ENCODE peak calls at places on chromosomes 2 and 18, in six cellular contexts. One of them, this sample, is unnamed.

GRCh38 chr2:101047075-101047766 is 45.1 kb downstream of the RPL31 start:
- DNase-seq in MG63: peak; percentile 18
- DNase-seq in uterus: no peak
- DNase-seq in heart right ventricle: no peak
- DNase-seq in A549: peak; percentile 36
- DNase-seq in Karpas-422: no peak
- DNase-seq in this sample: no peak

GRCh38 chr18:59008302-59008974 is 131.2 kb upstream of the SEC11C start:
- DNase-seq in heart right ventricle: no peak
- DNase-seq in uterus: no peak
- DNase-seq in A549: peak; percentile 77
- DNase-seq in MG63: no peak
- DNase-seq in Karpas-422: no peak
- DNase-seq in this sample: no peak

GRCh38 chr2:160075171-160075570 is 12.8 kb upstream of the PLA2R1 start:
- DNase-seq in heart right ventricle: no peak
- DNase-seq in MG63: peak; percentile 91
- DNase-seq in uterus: no peak
- DNase-seq in A549: no peak
- DNase-seq in Karpas-422: no peak
- DNase-seq in this sample: peak; percentile 47

GRCh38 chr2:67658820-67659219 is 261.7 kb downstream of the ETAA1 start:
- DNase-seq in A549: no peak
- DNase-seq in uterus: no peak
- DNase-seq in Karpas-422: no peak
- DNase-seq in heart right ventricle: no peak
- DNase-seq in MG63: no peak
- DNase-seq in this sample: no peak

GRCh38 chr2:25979006-25979405 is 3.3 kb downstream of the KIF3C start:
- DNase-seq in MG63: no peak
- DNase-seq in A549: no peak
- DNase-seq in uterus: no peak
- DNase-seq in Karpas-422: no peak
- DNase-seq in heart right ventricle: no peak
- DNase-seq in this sample: no peak

GRCh38 chr2:192029089-192029488 is 165.6 kb downstream of the TMEFF2 start:
- DNase-seq in uterus: no peak
- DNase-seq in MG63: peak; percentile 32
- DNase-seq in heart right ventricle: no peak
- DNase-seq in Karpas-422: peak; percentile 63
- DNase-seq in A549: no peak
- DNase-seq in this sample: no peak

GRCh38 chr2:144941743-144942488 is 422.0 kb upstream of the ZEB2 start:
- DNase-seq in MG63: no peak
- DNase-seq in uterus: no peak
- DNase-seq in Karpas-422: no peak
- DNase-seq in heart right ventricle: no peak
- DNase-seq in A549: no peak
- DNase-seq in this sample: no peak

GRCh38 chr18:76401496-76401895 is 93.5 kb downstream of the ZNF516 start:
- DNase-seq in uterus: peak; percentile 62
- DNase-seq in A549: no peak
- DNase-seq in heart right ventricle: no peak
- DNase-seq in Karpas-422: no peak
- DNase-seq in MG63: no peak
- DNase-seq in this sample: no peak

GRCh38 chr2:230829959-230830358 is 34.8 kb upstream of the ITM2C start:
- DNase-seq in Karpas-422: no peak
- DNase-seq in heart right ventricle: no peak
- DNase-seq in uterus: no peak
- DNase-seq in MG63: no peak
- DNase-seq in A549: no peak
- DNase-seq in this sample: no peak

GRCh38 chr2:233387667-233388528 is 33.6 kb downstream of the DGKD start:
- DNase-seq in A549: peak; percentile 66
- DNase-seq in uterus: peak; percentile 96
- DNase-seq in Karpas-422: no peak
- DNase-seq in MG63: peak; percentile 84
- DNase-seq in heart right ventricle: peak; percentile 95
- DNase-seq in this sample: peak; percentile 60

GRCh38 chr2:100972452-100972851 is 29.6 kb upstream of the RPL31 start:
- DNase-seq in MG63: no peak
- DNase-seq in uterus: no peak
- DNase-seq in heart right ventricle: no peak
- DNase-seq in A549: no peak
- DNase-seq in Karpas-422: no peak
- DNase-seq in this sample: no peak

GRCh38 chr2:232478571-232479340 is 8.9 kb downstream of the ECEL1 start:
- DNase-seq in heart right ventricle: no peak
- DNase-seq in Karpas-422: no peak
- DNase-seq in uterus: no peak
- DNase-seq in A549: no peak
- DNase-seq in MG63: no peak
- DNase-seq in this sample: no peak

GRCh38 chr2:10619643-10620042 is 70.1 kb downstream of the NOL10 start:
- DNase-seq in heart right ventricle: no peak
- DNase-seq in uterus: no peak
- DNase-seq in A549: no peak
- DNase-seq in MG63: no peak
- DNase-seq in Karpas-422: no peak
- DNase-seq in this sample: no peak

GRCh38 chr2:165720526-165720925 is 73.5 kb downstream of the GALNT3 start:
- DNase-seq in uterus: no peak
- DNase-seq in Karpas-422: no peak
- DNase-seq in A549: no peak
- DNase-seq in MG63: no peak
- DNase-seq in heart right ventricle: no peak
- DNase-seq in this sample: no peak

GRCh38 chr18:9907867-9908266 is 5.9 kb upstream of the VAPA start:
- DNase-seq in A549: no peak
- DNase-seq in Karpas-422: no peak
- DNase-seq in heart right ventricle: no peak
- DNase-seq in MG63: no peak
- DNase-seq in uterus: no peak
- DNase-seq in this sample: no peak

GRCh38 chr2:47402555-47402804 is 476 bp upstream of the MSH2 start:
- DNase-seq in heart right ventricle: no peak
- DNase-seq in MG63: no peak
- DNase-seq in Karpas-422: no peak
- DNase-seq in uterus: no peak
- DNase-seq in A549: peak; percentile 18
- DNase-seq in this sample: no peak

GRCh38 chr2:176124358-176125214 is 2.1 kb downstream of the HOXD9 start:
- DNase-seq in A549: no peak
- DNase-seq in uterus: peak; percentile 35
- DNase-seq in Karpas-422: no peak
- DNase-seq in heart right ventricle: no peak
- DNase-seq in MG63: no peak
- DNase-seq in this sample: no peak

GRCh38 chr2:65292461-65293127 is 65.0 kb downstream of the ACTR2 start:
- DNase-seq in A549: no peak
- DNase-seq in Karpas-422: no peak
- DNase-seq in MG63: no peak
- DNase-seq in heart right ventricle: no peak
- DNase-seq in uterus: peak; percentile 56
- DNase-seq in this sample: no peak

GRCh38 chr2:208142255-208142924 is 3.6 kb downstream of the CRYGB start:
- DNase-seq in Karpas-422: no peak
- DNase-seq in MG63: no peak
- DNase-seq in uterus: no peak
- DNase-seq in heart right ventricle: no peak
- DNase-seq in A549: no peak
- DNase-seq in this sample: no peak

GRCh38 chr2:30373881-30374302 is 73.2 kb upstream of the LCLAT1 start:
- DNase-seq in A549: no peak
- DNase-seq in MG63: peak; percentile 37
- DNase-seq in heart right ventricle: no peak
- DNase-seq in uterus: no peak
- DNase-seq in Karpas-422: no peak
- DNase-seq in this sample: no peak

GRCh38 chr18:51617167-51617566 is 419.7 kb upstream of the MEX3C start:
- DNase-seq in MG63: no peak
- DNase-seq in uterus: no peak
- DNase-seq in A549: peak; percentile 40
- DNase-seq in heart right ventricle: no peak
- DNase-seq in Karpas-422: no peak
- DNase-seq in this sample: no peak

GRCh38 chr2:199779589-199779988 is 71.4 kb downstream of the FTCDNL1 start:
- DNase-seq in A549: no peak
- DNase-seq in uterus: no peak
- DNase-seq in MG63: no peak
- DNase-seq in heart right ventricle: no peak
- DNase-seq in Karpas-422: no peak
- DNase-seq in this sample: no peak

GRCh38 chr2:23532311-23533013 is 147.5 kb downstream of the KLHL29 start:
- DNase-seq in A549: no peak
- DNase-seq in uterus: peak; percentile 38
- DNase-seq in heart right ventricle: no peak
- DNase-seq in MG63: no peak
- DNase-seq in Karpas-422: no peak
- DNase-seq in this sample: no peak

GRCh38 chr2:14563324-14563723 is 69.2 kb upstream of the LRATD1 start:
- DNase-seq in MG63: no peak
- DNase-seq in Karpas-422: no peak
- DNase-seq in A549: no peak
- DNase-seq in uterus: no peak
- DNase-seq in heart right ventricle: no peak
- DNase-seq in this sample: no peak

GRCh38 chr2:125837108-125837507 is 818.9 kb upstream of the GYPC start:
- DNase-seq in uterus: no peak
- DNase-seq in Karpas-422: no peak
- DNase-seq in heart right ventricle: no peak
- DNase-seq in A549: no peak
- DNase-seq in MG63: no peak
- DNase-seq in this sample: no peak
- H3K4me3 ChIP-seq in uterus: no peak overlapping the region
- H3K4me3 ChIP-seq in Karpas-422: no peak overlapping the region
- H3K4me3 ChIP-seq in heart right ventricle: no peak overlapping the region
- H3K4me3 ChIP-seq in A549: no peak overlapping the region
- H3K4me3 ChIP-seq in MG63: no peak overlapping the region
- H3K4me3 ChIP-seq in this sample: no peak overlapping the region

GRCh38 chr2:216082805-216083204 is 1.1 kb downstream of the TMEM169 start:
- DNase-seq in MG63: no peak
- DNase-seq in A549: no peak
- DNase-seq in uterus: no peak
- DNase-seq in Karpas-422: no peak
- DNase-seq in heart right ventricle: no peak
- DNase-seq in this sample: no peak
- H3K4me3 ChIP-seq in MG63: no peak overlapping the region
- H3K4me3 ChIP-seq in A549: no peak overlapping the region
- H3K4me3 ChIP-seq in uterus: no peak overlapping the region
- H3K4me3 ChIP-seq in Karpas-422: no peak overlapping the region
- H3K4me3 ChIP-seq in heart right ventricle: no peak overlapping the region
- H3K4me3 ChIP-seq in this sample: no peak overlapping the region

DNA sequence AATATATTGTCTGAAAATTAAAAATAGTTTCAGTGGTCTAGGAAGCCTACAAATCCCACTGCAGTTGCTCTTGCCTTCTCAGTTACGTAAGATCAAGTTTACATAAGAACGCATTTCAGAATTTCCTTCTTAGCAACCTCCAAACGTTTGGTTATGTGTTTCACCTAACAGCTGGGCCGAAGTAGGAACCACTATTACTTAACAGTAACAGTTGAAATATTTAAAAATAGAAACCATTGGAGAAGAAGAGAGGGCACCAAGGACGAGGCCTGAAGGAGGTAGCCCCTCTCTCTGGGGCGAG is 177.8 kb downstream of the HDAC4 start:
- DNase-seq in uterus: no peak
- DNase-seq in Karpas-422: no peak
- DNase-seq in A549: no peak
- DNase-seq in MG63: no peak
- DNase-seq in heart right ventricle: no peak
- DNase-seq in this sample: no peak
- H3K4me3 ChIP-seq in uterus: no peak overlapping the region
- H3K4me3 ChIP-seq in Karpas-422: no peak overlapping the region
- H3K4me3 ChIP-seq in A549: no peak overlapping the region
- H3K4me3 ChIP-seq in MG63: no peak overlapping the region
- H3K4me3 ChIP-seq in heart right ventricle: no peak overlapping the region
- H3K4me3 ChIP-seq in this sample: peak overlapping the region; percentile 69

GRCh38 chr2:97905294-97905693 is 90.5 kb downstream of the TMEM131 start:
- DNase-seq in A549: no peak
- DNase-seq in MG63: no peak
- DNase-seq in Karpas-422: no peak
- DNase-seq in heart right ventricle: no peak
- DNase-seq in uterus: no peak
- DNase-seq in this sample: no peak

GRCh38 chr2:97906309-97906708 is 89.4 kb downstream of the TMEM131 start:
- DNase-seq in A549: no peak
- DNase-seq in uterus: no peak
- DNase-seq in heart right ventricle: no peak
- DNase-seq in Karpas-422: no peak
- DNase-seq in MG63: no peak
- DNase-seq in this sample: no peak

GRCh38 chr2:97910403-97911209 is 85.1 kb downstream of the TMEM131 start:
- DNase-seq in uterus: no peak
- DNase-seq in heart right ventricle: no peak
- DNase-seq in MG63: no peak
- DNase-seq in A549: no peak
- DNase-seq in Karpas-422: no peak
- DNase-seq in this sample: no peak

GRCh38 chr2:97908208-97908676 is 87.5 kb downstream of the TMEM131 start:
- DNase-seq in Karpas-422: no peak
- DNase-seq in uterus: no peak
- DNase-seq in MG63: no peak
- DNase-seq in heart right ventricle: no peak
- DNase-seq in A549: no peak
- DNase-seq in this sample: no peak

DNA sequence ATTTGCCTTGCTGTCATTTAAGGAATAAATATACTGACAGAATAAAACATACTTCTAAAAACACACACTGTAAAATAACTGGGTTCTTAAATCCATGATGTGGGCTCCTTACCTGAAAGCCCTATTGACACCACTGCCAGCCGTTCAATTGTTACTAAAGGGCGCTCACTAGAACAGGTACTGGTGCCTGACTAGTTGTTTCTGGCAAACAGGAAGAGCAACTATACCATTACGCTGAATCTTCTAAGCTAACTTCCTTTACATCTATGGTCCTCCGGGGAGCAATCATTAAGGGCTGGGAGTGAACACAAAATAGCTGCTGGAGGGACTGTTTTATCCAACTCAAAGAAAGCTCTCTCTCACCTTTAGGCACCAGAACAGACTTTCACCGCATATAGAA is 88.1 kb downstream of the TMEM131 start:
- DNase-seq in A549: no peak
- DNase-seq in heart right ventricle: no peak
- DNase-seq in Karpas-422: no peak
- DNase-seq in uterus: no peak
- DNase-seq in MG63: no peak
- DNase-seq in this sample: no peak
- H3K4me3 ChIP-seq in A549: no peak overlapping the region
- H3K4me3 ChIP-seq in heart right ventricle: no peak overlapping the region
- H3K4me3 ChIP-seq in Karpas-422: no peak overlapping the region
- H3K4me3 ChIP-seq in uterus: no peak overlapping the region
- H3K4me3 ChIP-seq in MG63: no peak overlapping the region
- H3K4me3 ChIP-seq in this sample: no peak overlapping the region

GRCh38 chr2:109563980-109564550 is 49.7 kb downstream of the SEPTIN10 start:
- DNase-seq in MG63: no peak
- DNase-seq in uterus: no peak
- DNase-seq in heart right ventricle: peak; percentile 15
- DNase-seq in Karpas-422: no peak
- DNase-seq in A549: no peak
- DNase-seq in this sample: no peak
- H3K4me3 ChIP-seq in MG63: no peak overlapping the region
- H3K4me3 ChIP-seq in uterus: no peak overlapping the region
- H3K4me3 ChIP-seq in heart right ventricle: no peak overlapping the region
- H3K4me3 ChIP-seq in Karpas-422: no peak overlapping the region
- H3K4me3 ChIP-seq in A549: no peak overlapping the region
- H3K4me3 ChIP-seq in this sample: no peak overlapping the region

This sample was measured in thoracic aorta.